ENCODE peak calls at places on chromosome 5, in eight cellular contexts. A is foreskin fibroblast, K is fibroblast of lung, D is fibroblast of villous mesenchyme, L is breast epithelium, I is dorsolateral prefrontal cortex, Z is left lung, R is tibial artery. J is an unnamed sample.
A peak's percentile ranks its signal among the peaks of the same experiment; 100 is the strongest.

GRCh38 chr5:69368458-69369368 is 607 bp downstream of the AK6 start:
- DNase-seq in R (no peak), Z (no peak), I (no peak), K (peak; percentile 59), A (peak; percentile 3), D (peak; percentile 58), L (no peak), J (no peak)

GRCh38 chr5:39225405-39226099 is 6.2 kb upstream of the FYB1 start:
- DNase-seq in A (no peak), Z (no peak), I (no peak), L (no peak), D (no peak), R (no peak), K (no peak), J (no peak)

GRCh38 chr5:39716532-39716971 is 291.8 kb upstream of the DAB2 start:
- DNase-seq in R (peak; percentile 61), Z (peak; percentile 34), L (no peak), A (peak; percentile 56), D (peak; percentile 67), I (peak; percentile 27), K (peak; percentile 54), J (no peak)

GRCh38 chr5:152056931-152057330 is 132.3 kb upstream of the GLRA1 start:
- DNase-seq in R (no peak), Z (no peak), I (no peak), K (no peak), A (no peak), D (no peak), L (no peak), J (no peak)

GRCh38 chr5:98504488-98504887 is 269.0 kb upstream of the RGMB start:
- DNase-seq in R (no peak), Z (no peak), D (no peak), A (no peak), K (no peak), I (no peak), L (no peak), J (no peak)

GRCh38 chr5:128081111-128081865 is 2.3 kb upstream of the SLC12A2 start:
- DNase-seq in R (no peak), D (no peak), A (no peak), I (no peak), L (no peak), K (peak; percentile 12), Z (no peak), J (no peak)

GRCh38 chr5:73947876-73948275 is 321.9 kb downstream of the ARHGEF28 start:
- DNase-seq in D (no peak), L (no peak), I (no peak), Z (no peak), A (no peak), K (no peak), R (no peak), J (no peak)

GRCh38 chr5:180817847-180818246 is 15.2 kb upstream of the MGAT1 start:
- DNase-seq in L (no peak), D (no peak), R (peak; percentile 51), I (no peak), A (no peak), Z (no peak), K (no peak), J (no peak)

GRCh38 chr5:2797160-2797559 is 45.7 kb upstream of the IRX2 start:
- DNase-seq in I (no peak), Z (no peak), D (no peak), R (no peak), L (no peak), A (no peak), K (no peak), J (no peak)

GRCh38 chr5:40988761-40989510 is 79.6 kb downstream of the C7 start:
- DNase-seq in I (no peak), D (no peak), R (no peak), A (no peak), L (no peak), K (peak; percentile 7), Z (no peak), J (no peak)

GRCh38 chr5:155455791-155456514 is 442.4 kb downstream of the KIF4B start:
- DNase-seq in A (no peak), L (no peak), D (no peak), K (no peak), I (no peak), Z (no peak), R (no peak), J (no peak)

GRCh38 chr5:40716000-40716399 is 36.3 kb downstream of the PTGER4 start:
- DNase-seq in L (no peak), Z (no peak), I (no peak), A (no peak), R (no peak), K (no peak), D (no peak), J (no peak)

GRCh38 chr5:61949680-61950435 is 356.1 kb upstream of the KIF2A start:
- DNase-seq in R (no peak), D (no peak), L (no peak), K (no peak), A (no peak), I (no peak), Z (no peak), J (no peak)
- H3K4me3 ChIP-seq in R (no peak overlapping the region), D (no peak overlapping the region), L (no peak overlapping the region), K (no peak overlapping the region), A (no peak overlapping the region), I (no peak overlapping the region), Z (no peak overlapping the region), J (no peak overlapping the region)

GRCh38 chr5:111158105-111158744 is 66.0 kb upstream of the CAMK4 start:
- DNase-seq in D (peak; percentile 78), K (peak; percentile 64), A (peak; percentile 66), Z (peak; percentile 43), I (peak; percentile 77), R (peak; percentile 64), L (peak; percentile 57), J (peak; percentile 31)
- TF ChIP-seq CTCF in D (peak; percentile 100), K (peak; percentile 100), A (peak; percentile 100), Z (peak; percentile 99), I (peak; percentile 99), R (peak; percentile 95), L (peak; percentile 97), J (peak; percentile 91)

GRCh38 chr5:103646698-103647614 is 84.4 kb upstream of the NUDT12 start:
- DNase-seq in R (no peak), D (no peak), L (no peak), K (no peak), Z (no peak), I (no peak), A (no peak), J (no peak)

GRCh38 chr5:103645816-103646215 is 83.2 kb upstream of the NUDT12 start:
- DNase-seq in K (no peak), R (no peak), I (no peak), Z (no peak), D (no peak), A (no peak), L (no peak), J (no peak)

GRCh38 chr5:103648086-103648485 is 85.5 kb upstream of the NUDT12 start:
- DNase-seq in I (no peak), R (no peak), Z (no peak), D (no peak), L (no peak), A (no peak), K (no peak), J (no peak)
- H3K4me3 ChIP-seq in I (no peak overlapping the region), R (no peak overlapping the region), Z (no peak overlapping the region), D (no peak overlapping the region), L (no peak overlapping the region), A (no peak overlapping the region), K (no peak overlapping the region), J (no peak overlapping the region)

GRCh38 chr5:50717615-50718014 is 51.2 kb downstream of the PARP8 start:
- DNase-seq in K (no peak), D (no peak), I (no peak), Z (no peak), A (no peak), L (no peak), R (no peak), J (no peak)
- TF ChIP-seq CTCF in K (no peak), D (no peak), I (no peak), Z (no peak), A (no peak), L (no peak), R (no peak), J (no peak)

DNA sequence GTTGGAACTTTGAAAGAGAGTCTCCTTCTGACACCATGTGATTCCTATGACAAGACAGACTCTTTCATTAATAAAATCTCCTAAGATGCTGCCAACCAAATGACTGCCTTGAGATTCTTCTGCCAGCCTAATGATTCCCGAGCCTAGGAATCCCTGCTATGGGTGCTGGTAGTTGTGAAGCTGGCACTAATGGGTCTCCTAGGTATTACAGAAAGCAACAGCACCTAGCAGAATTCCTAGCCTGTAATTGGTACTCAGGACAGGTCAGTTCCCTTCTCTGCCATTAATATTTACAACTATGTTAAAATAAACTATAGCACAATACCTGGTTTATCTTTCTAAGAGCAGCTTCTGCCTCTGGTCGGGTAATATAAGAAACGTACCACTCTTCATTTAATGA is 19.3 kb downstream of the C5orf58 start:
- DNase-seq in D (no peak), L (no peak), K (no peak), I (no peak), Z (no peak), A (no peak), R (no peak), J (no peak)
- H3K4me3 ChIP-seq in D (no peak overlapping the region), L (no peak overlapping the region), K (no peak overlapping the region), I (no peak overlapping the region), Z (no peak overlapping the region), A (no peak overlapping the region), R (no peak overlapping the region), J (no peak overlapping the region)

GRCh38 chr5:9838906-9839305 is 208.8 kb upstream of the TAS2R1 start:
- DNase-seq in D (no peak), I (no peak), L (no peak), K (no peak), R (no peak), Z (no peak), A (no peak), J (no peak)

GRCh38 chr5:9831823-9832222 is 201.7 kb upstream of the TAS2R1 start:
- DNase-seq in I (no peak), R (no peak), L (no peak), A (no peak), Z (no peak), K (no peak), D (peak; percentile 70), J (no peak)

GRCh38 chr5:9832921-9833320 is 202.8 kb upstream of the TAS2R1 start:
- DNase-seq in A (no peak), Z (no peak), K (no peak), I (no peak), L (no peak), R (no peak), D (no peak), J (no peak)

GRCh38 chr5:9833871-9834270 is 203.7 kb upstream of the TAS2R1 start:
- DNase-seq in L (no peak), Z (no peak), D (no peak), R (no peak), I (no peak), A (no peak), K (no peak), J (no peak)

GRCh38 chr5:9835121-9835770 is 205.1 kb upstream of the TAS2R1 start:
- DNase-seq in A (no peak), Z (no peak), L (no peak), I (no peak), R (no peak), K (no peak), D (no peak), J (no peak)
- TF ChIP-seq CTCF in A (no peak), Z (no peak), L (no peak), I (no peak), R (no peak), K (no peak), D (no peak), J (no peak)

GRCh38 chr5:119340597-119341218 is 15.1 kb upstream of the TNFAIP8 start:
- DNase-seq in Z (no peak), R (no peak), L (no peak), K (no peak), A (no peak), D (peak; percentile 46), I (no peak), J (no peak)
- H3K4me3 ChIP-seq in Z (no peak overlapping the region), R (no peak overlapping the region), L (no peak overlapping the region), K (no peak overlapping the region), A (no peak overlapping the region), D (no peak overlapping the region), I (no peak overlapping the region), J (no peak overlapping the region)

J was measured in AG04449.